ENCODE peak calls at places on chromosomes 12 and 14, in five cellular contexts. Q, O, I, V and P are unnamed samples.
A peak's percentile ranks its signal among the peaks of the same experiment; 100 is the strongest.

GRCh38 chr14:22370084-22370847 is 218.8 kb downstream of the DAD1 start:
- DNase-seq in I (no peak), O (peak; percentile 68), V (no peak), Q (no peak), P (no peak)

GRCh38 chr12:967641-968040 is 18.1 kb upstream of the RAD52 start:
- DNase-seq in O (no peak), I (no peak), Q (no peak), V (no peak), P (no peak)

GRCh38 chr14:101037021-101037817 is 133.7 kb upstream of the RTL1 start:
- DNase-seq in I (no peak), O (peak; percentile 8), Q (peak; percentile 32), V (no peak), P (no peak)

GRCh38 chr12:127355061-127355820 is 911.7 kb upstream of the TMEM132C start:
- DNase-seq in Q (no peak), V (no peak), I (no peak), O (no peak), P (no peak)

GRCh38 chr14:105197274-105197673 is 16.2 kb upstream of the NUDT14 start:
- DNase-seq in V (peak; percentile 50), Q (no peak), O (no peak), I (no peak), P (no peak)

GRCh38 chr12:1655225-1655788 is 26.3 kb downstream of the WNT5B start:
- DNase-seq in V (no peak), I (no peak), Q (no peak), O (no peak), P (no peak)

GRCh38 chr12:89497467-89497866 is 27.1 kb downstream of the GALNT4 start:
- DNase-seq in Q (no peak), I (peak; percentile 36), V (no peak), O (no peak), P (no peak)

GRCh38 chr12:80241576-80242273 is 142.4 kb downstream of the OTOGL start:
- DNase-seq in V (no peak), O (no peak), I (peak; percentile 67), Q (no peak), P (no peak)

GRCh38 chr12:70982286-70982685 is 61.7 kb upstream of the PTPRR start:
- DNase-seq in I (no peak), O (no peak), Q (no peak), V (no peak), P (no peak)

GRCh38 chr12:130806574-130806973 is 32.5 kb downstream of the STX2 start:
- DNase-seq in Q (no peak), O (no peak), V (no peak), I (no peak), P (no peak)

GRCh38 chr14:99213101-99213500 is 58.9 kb downstream of the BCL11B start:
- DNase-seq in V (no peak), Q (no peak), I (no peak), O (no peak), P (no peak)

GRCh38 chr12:131775904-131776889 is 52.0 kb upstream of the MMP17 start:
- DNase-seq in V (no peak), O (no peak), Q (no peak), I (no peak), P (peak; percentile 26)

GRCh38 chr12:48125985-48126384 is 6.8 kb downstream of the PFKM start:
- DNase-seq in Q (no peak), V (no peak), O (no peak), I (no peak), P (no peak)

GRCh38 chr12:17665839-17666238 is 424.2 kb downstream of the RERGL start:
- DNase-seq in O (no peak), Q (no peak), I (no peak), V (no peak), P (no peak)

GRCh38 chr12:50192908-50193307 is 25.7 kb upstream of the CERS5 start:
- DNase-seq in O (no peak), Q (no peak), V (no peak), I (peak; percentile 78), P (no peak)

GRCh38 chr12:77888611-77889010 is 57.9 kb downstream of the NAV3 start:
- DNase-seq in Q (no peak), V (no peak), O (no peak), I (peak; percentile 97), P (no peak)

GRCh38 chr14:71720978-71721624 is 211.1 kb upstream of the RGS6 start:
- DNase-seq in V (peak; percentile 34), O (no peak), Q (no peak), I (peak; percentile 70), P (no peak)

GRCh38 chr14:23672200-23672599 is 36.0 kb downstream of the DHRS2 start:
- DNase-seq in Q (no peak), I (no peak), V (no peak), O (no peak), P (no peak)

GRCh38 chr12:131749618-131750315 is 38.9 kb downstream of the SFSWAP start:
- DNase-seq in I (no peak), V (no peak), O (no peak), Q (no peak), P (no peak)

GRCh38 chr12:21773263-21773741 is 1.2 kb downstream of the KCNJ8 start:
- DNase-seq in V (no peak), Q (peak; percentile 91), I (no peak), O (peak; percentile 50), P (no peak)

GRCh38 chr14:100818221-100818699 is 7.7 kb upstream of the MEG3 start:
- DNase-seq in Q (no peak), I (no peak), O (no peak), V (no peak), P (no peak)

GRCh38 chr14:55427439-55427838 is 13.0 kb downstream of the TBPL2 start:
- DNase-seq in V (no peak), I (no peak), Q (no peak), O (no peak), P (no peak)

GRCh38 chr12:116130431-116130830 is 147.1 kb downstream of the MED13L start:
- DNase-seq in Q (no peak), I (peak; percentile 62), O (no peak), V (no peak), P (no peak)

GRCh38 chr14:100470523-100470897 is 116.7 kb downstream of the BEGAIN start:
- DNase-seq in Q (no peak), I (no peak), O (no peak), V (no peak), P (no peak)

GRCh38 chr12:108613548-108613947 is 15.7 kb upstream of the TMEM119 start:
- DNase-seq in V (no peak), Q (no peak), O (peak; percentile 55), I (no peak), P (no peak)

GRCh38 chr12:92065018-92065499 is 80.6 kb downstream of the BTG1 start:
- DNase-seq in I (no peak), O (no peak), Q (no peak), V (no peak), P (no peak)

GRCh38 chr12:86349196-86349595 is 93.0 kb upstream of the MGAT4C start:
- DNase-seq in Q (no peak), I (no peak), O (no peak), V (no peak), P (no peak)

GRCh38 chr14:65333926-65334687 is 78.4 kb upstream of the FUT8 start:
- DNase-seq in O (no peak), V (no peak), I (no peak), Q (no peak), P (no peak)

GRCh38 chr14:76752744-76753143 is 8.5 kb upstream of the VASH1 start:
- DNase-seq in O (no peak), I (no peak), V (no peak), Q (no peak), P (no peak)

GRCh38 chr14:21039585-21040369 is 2.4 kb upstream of the RNASE7 start:
- DNase-seq in Q (no peak), I (peak; percentile 46), V (peak; percentile 53), O (no peak), P (no peak)

GRCh38 chr12:113436993-113437728 is 15.0 kb downstream of the SDSL start:
- DNase-seq in Q (no peak), I (no peak), O (no peak), V (no peak), P (no peak)

GRCh38 chr12:5160827-5161226 is 117.1 kb downstream of the KCNA5 start:
- DNase-seq in V (no peak), Q (no peak), I (no peak), O (no peak), P (no peak)
- TF ChIP-seq CTCF in V (no peak), Q (no peak), I (no peak), O (no peak), P (no peak)

GRCh38 chr14:102250636-102251035 is 54.3 kb downstream of the MOK start:
- DNase-seq in Q (no peak), V (no peak), O (no peak), I (no peak), P (no peak)

GRCh38 chr14:102251161-102251560 is 53.8 kb downstream of the MOK start:
- DNase-seq in I (no peak), O (no peak), Q (no peak), V (no peak), P (no peak)

GRCh38 chr14:102248121-102248520 is 56.8 kb downstream of the MOK start:
- DNase-seq in Q (no peak), V (no peak), I (no peak), O (no peak), P (no peak)

GRCh38 chr14:102246071-102246470 is 58.9 kb downstream of the MOK start:
- DNase-seq in V (no peak), O (no peak), I (no peak), Q (no peak), P (no peak)

DNA sequence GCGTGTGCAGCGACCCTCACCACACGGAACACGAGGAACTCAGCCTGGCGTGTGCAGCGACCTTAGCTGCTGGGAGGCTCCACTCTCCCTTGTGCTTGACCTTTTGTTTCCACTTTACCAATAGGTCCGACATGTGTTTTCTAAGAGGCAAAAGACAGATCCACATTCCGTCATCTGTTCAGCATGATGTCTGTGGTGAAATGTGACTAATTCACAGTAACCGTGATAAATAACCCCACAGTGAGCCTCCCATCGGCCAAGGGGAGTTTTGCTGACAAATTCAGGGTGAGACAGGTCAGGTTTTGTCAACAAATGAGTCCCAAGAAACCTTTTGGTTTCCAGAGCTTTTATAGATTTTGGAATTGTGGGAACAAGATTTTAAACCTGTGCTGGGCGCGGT is 55.9 kb downstream of the MOK start:
- DNase-seq in V (no peak), I (no peak), O (no peak), Q (no peak), P (no peak)
- TF ChIP-seq CTCF in V (no peak), I (no peak), O (no peak), Q (no peak), P (no peak)

GRCh38 chr12:9049520-9050133 is 60.3 kb downstream of the KLRG1 start:
- DNase-seq in Q (no peak), I (peak; percentile 62), O (no peak), V (peak; percentile 47), P (no peak)

GRCh38 chr12:9048930-9049329 is 59.6 kb downstream of the KLRG1 start:
- DNase-seq in I (no peak), V (no peak), Q (no peak), O (no peak), P (no peak)

GRCh38 chr12:9052610-9053009 is 63.1 kb downstream of the A2M start:
- DNase-seq in Q (no peak), V (no peak), O (no peak), I (no peak), P (no peak)

GRCh38 chr12:9051156-9051545 is 61.8 kb downstream of the KLRG1 start:
- DNase-seq in V (peak; percentile 83), I (no peak), O (no peak), Q (no peak), P (no peak)

GRCh38 chr12:9050521-9051155 is 61.3 kb downstream of the KLRG1 start:
- DNase-seq in V (no peak), Q (no peak), I (no peak), O (no peak), P (no peak)
- TF ChIP-seq CTCF in V (no peak), Q (no peak), I (no peak), O (no peak), P (no peak)

GRCh38 chr12:11015775-11016430 is 6.5 kb downstream of the TAS2R19 start:
- DNase-seq in I (peak; percentile 86), V (no peak), Q (no peak), O (no peak), P (no peak)
- TF ChIP-seq CTCF in I (no peak), V (no peak), Q (no peak), O (no peak), P (no peak)